ENCODE peak calls at places on chromosomes 13 and 19, in nine cellular contexts. S, M, O, C, F, V, G, W and B are unnamed samples.

GRCh38 chr19:49570997-49571676 is 9.2 kb downstream of the NOSIP start:
- DNase-seq in C (no peak), F (no peak), W (no peak), M (no peak), S (no peak), V (no peak), O (no peak), G (peak), B (no peak)

GRCh38 chr19:10624585-10624984 is 768 bp upstream of the SLC44A2 start:
- DNase-seq in F (no peak), O (no peak), C (no peak), G (no peak), S (no peak), M (no peak), V (no peak), W (no peak), B (no peak)

GRCh38 chr13:22017226-22017625 is 346.4 kb downstream of the FGF9 start:
- DNase-seq in V (no peak), M (no peak), F (no peak), C (no peak), O (no peak), W (no peak), S (no peak), G (no peak), B (no peak)

GRCh38 chr19:49981603-49982593 is 20.9 kb upstream of the SIGLEC11 start:
- DNase-seq in O (no peak), C (no peak), W (no peak), G (no peak), S (no peak), V (no peak), F (no peak), M (no peak), B (no peak)

GRCh38 chr13:23673354-23673753 is 103.1 kb downstream of the TNFRSF19 start:
- DNase-seq in C (no peak), G (peak), M (peak), O (no peak), V (peak), W (peak), F (no peak), S (peak), B (peak)

GRCh38 chr19:343941-344624 is 513 bp downstream of the MIER2 start:
- DNase-seq in S (no peak), V (no peak), O (peak), C (peak), W (no peak), F (no peak), G (peak), M (peak), B (no peak)

GRCh38 chr19:8552810-8553209 is 24.4 kb downstream of the MYO1F start:
- DNase-seq in F (no peak), M (peak), W (no peak), O (no peak), S (peak), G (no peak), C (no peak), V (no peak), B (peak)

GRCh38 chr19:41872775-41873647 is 4.1 kb upstream of the CD79A start:
- DNase-seq in W (peak), O (peak), M (peak), C (no peak), S (peak), G (peak), V (peak), F (peak), B (peak)

GRCh38 chr19:1856698-1857603 is 6.4 kb downstream of the KLF16 start:
- DNase-seq in W (peak), F (peak), G (peak), O (peak), C (no peak), M (peak), V (no peak), S (peak), B (peak)

GRCh38 chr19:30170495-30171137 is 201.6 kb upstream of the ZNF536 start:
- DNase-seq in V (no peak), S (no peak), W (no peak), G (no peak), F (no peak), C (no peak), O (no peak), M (no peak), B (no peak)

GRCh38 chr19:4103073-4103418 is 20.9 kb downstream of the MAP2K2 start:
- DNase-seq in W (peak), O (no peak), C (no peak), M (peak), G (peak), S (no peak), F (no peak), V (no peak), B (no peak)

GRCh38 chr19:34962281-34962944 is 1.6 kb downstream of the ZNF792 start:
- DNase-seq in O (no peak), C (no peak), F (no peak), M (no peak), W (no peak), V (no peak), S (no peak), G (no peak), B (no peak)

GRCh38 chr19:50794074-50794777 is 4.0 kb downstream of the ACP4 start:
- DNase-seq in C (no peak), S (no peak), G (no peak), M (peak), W (no peak), V (no peak), F (peak), O (no peak), B (peak)

GRCh38 chr13:81171065-81171647 is 830.2 kb upstream of the SPRY2 start:
- DNase-seq in C (no peak), G (peak), W (peak), M (peak), O (no peak), S (peak), V (no peak), F (no peak), B (peak)
- TF ChIP-seq CTCF in C (peak), G (peak), W (peak), M (peak), O (peak), S (peak), V (peak), F (peak), B (peak)

DNA sequence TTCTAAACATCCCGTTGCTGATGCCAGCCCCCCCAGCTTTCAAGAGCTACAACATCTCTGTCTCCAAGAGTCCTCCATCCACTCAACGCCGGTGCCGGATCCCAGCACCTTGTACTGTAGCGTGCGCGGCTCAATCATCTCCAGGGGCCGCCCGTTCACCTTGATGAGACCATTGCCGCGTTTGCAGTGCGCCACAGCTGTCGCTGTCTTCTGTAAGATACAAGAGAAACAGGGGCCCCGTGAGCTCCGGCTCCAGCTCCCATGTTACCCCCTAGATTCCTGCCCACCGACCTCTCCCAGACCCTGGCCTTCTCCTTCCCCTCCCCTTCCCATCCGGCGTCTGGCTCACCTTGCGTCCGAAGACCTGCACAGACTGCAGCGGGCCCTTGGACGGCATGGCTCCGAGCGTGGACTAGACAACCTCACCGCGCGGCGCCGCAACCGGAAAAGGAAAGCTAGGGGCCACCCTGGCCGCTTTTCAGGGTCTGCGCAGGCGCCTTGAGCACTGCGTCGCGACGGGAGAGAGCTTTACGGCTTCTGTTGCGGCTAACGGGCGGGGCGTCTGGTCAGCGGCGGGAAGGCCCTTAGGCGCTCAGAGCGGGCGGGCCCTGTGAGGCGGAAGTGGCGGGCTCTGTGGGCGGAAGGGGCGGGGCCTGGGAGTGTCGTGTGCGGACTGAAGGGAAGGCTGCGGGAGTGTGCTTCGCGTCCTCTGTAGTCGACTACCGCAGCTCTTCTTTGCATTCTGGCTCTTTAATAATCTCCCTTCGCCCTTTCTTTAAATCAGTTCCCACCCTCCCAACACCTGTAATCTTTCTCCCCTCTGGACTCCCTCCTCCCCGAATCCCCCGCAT is at the start of gene RPS16:
- DNase-seq in M (peak), S (peak), G (peak), W (peak), F (peak), V (peak), C (peak), O (peak), B (peak)
- TF ChIP-seq CTCF in M (no peak), S (no peak), G (no peak), W (no peak), F (no peak), V (no peak), C (no peak), O (peak), B (no peak)

GRCh38 chr13:25753976-25754375 is 297.8 kb downstream of the SHISA2 start:
- DNase-seq in F (no peak), W (no peak), V (no peak), O (no peak), C (no peak), M (no peak), S (no peak), G (no peak), B (no peak)
- TF ChIP-seq CTCF in F (no peak), W (no peak), V (no peak), O (no peak), C (no peak), M (no peak), S (no peak), G (no peak), B (no peak)

DNA sequence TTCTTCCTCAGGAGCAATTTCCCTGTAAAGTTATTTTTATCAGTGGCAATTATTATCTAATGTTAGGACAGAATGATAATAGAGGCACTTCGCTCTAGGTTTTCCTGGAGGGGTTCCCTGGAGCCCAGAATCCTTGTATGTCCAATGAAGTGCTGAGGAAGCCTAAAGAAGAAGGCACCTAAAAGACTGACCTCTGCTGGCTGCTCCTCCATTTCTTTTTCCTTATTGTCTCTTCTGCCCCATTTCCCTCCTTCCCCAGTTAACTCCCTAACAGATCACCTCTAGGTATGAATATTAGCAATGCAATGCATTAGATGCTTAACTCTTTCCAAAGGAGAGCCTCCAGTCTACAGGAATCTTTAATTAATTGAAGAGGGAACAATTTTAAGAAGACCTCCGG is 985.4 kb downstream of the DIAPH3 start:
- DNase-seq in W (no peak), O (no peak), S (no peak), G (no peak), F (no peak), M (peak), V (no peak), C (no peak), B (peak)
- TF ChIP-seq CTCF in W (no peak), O (no peak), S (peak), G (no peak), F (no peak), M (peak), V (peak), C (no peak), B (no peak)